ENCODE peak calls at places on chromosome 6, in four cellular contexts. W is endothelial cell, X is WTC11, R is SHP77. J is an unnamed sample.

GRCh38 chr6:117237561-117237960 is 27.8 kb upstream of the VGLL2 start:
- DNase-seq in R (no peak), W (no peak), X (no peak), J (no peak)

GRCh38 chr6:11224966-11225463 is 7.5 kb downstream of the NEDD9 start:
- DNase-seq in W (no peak), R (no peak), X (no peak), J (no peak)

GRCh38 chr6:138086573-138087196 is 20.5 kb downstream of the PERP start:
- DNase-seq in R (peak), X (peak), W (no peak), J (no peak)

GRCh38 chr6:126753616-126754015 is 364.9 kb upstream of the RSPO3 start:
- DNase-seq in W (no peak), X (no peak), R (no peak), J (no peak)

GRCh38 chr6:165737396-165737795 is 74.4 kb upstream of the PDE10A start:
- DNase-seq in X (no peak), W (no peak), R (no peak), J (no peak)

GRCh38 chr6:118240878-118241528 is 307.1 kb upstream of the PLN start:
- DNase-seq in R (no peak), X (no peak), W (no peak), J (no peak)

GRCh38 chr6:10391299-10391630 is 23.6 kb downstream of the TFAP2A start:
- DNase-seq in R (no peak), X (no peak), W (no peak), J (no peak)

GRCh38 chr6:56752534-56752933 is 109.8 kb upstream of the DST start:
- DNase-seq in X (no peak), W (no peak), R (no peak), J (no peak)

GRCh38 chr6:155943635-155944034 is 488.0 kb upstream of the NOX3 start:
- DNase-seq in R (no peak), X (no peak), W (no peak), J (no peak)

GRCh38 chr6:133040025-133040838 is 200.9 kb upstream of the EYA4 start:
- DNase-seq in R (no peak), X (peak), W (peak), J (no peak)

GRCh38 chr6:18165746-18166145 is 10.5 kb downstream of the KDM1B start:
- DNase-seq in R (no peak), X (no peak), W (no peak), J (no peak)

GRCh38 chr6:130965657-130966056 is 97.4 kb downstream of the EPB41L2 start:
- DNase-seq in R (no peak), X (no peak), W (no peak), J (no peak)

GRCh38 chr6:167047554-167047953 is 48.4 kb downstream of the CEP43 start:
- DNase-seq in X (no peak), R (no peak), W (no peak), J (no peak)

GRCh38 chr6:21914121-21914973 is 320.8 kb downstream of the SOX4 start:
- DNase-seq in R (no peak), W (no peak), X (no peak), J (peak)

GRCh38 chr6:1641391-1641790 is 31.7 kb downstream of the FOXC1 start:
- DNase-seq in W (no peak), R (no peak), X (no peak), J (no peak)

GRCh38 chr6:149043476-149044130 is 273.9 kb upstream of the TAB2 start:
- DNase-seq in W (peak), R (peak), X (peak), J (peak)

GRCh38 chr6:56955171-56956155 is 556 bp downstream of the BEND6 start:
- DNase-seq in W (peak), R (peak), X (peak), J (peak)

GRCh38 chr6:140879861-140880260 is 1252.9 kb upstream of the GJE1 start:
- DNase-seq in X (no peak), W (no peak), R (no peak), J (no peak)

GRCh38 chr6:16947461-16948159 is 154.2 kb upstream of the STMND1 start:
- DNase-seq in W (no peak), R (no peak), X (no peak), J (peak)

GRCh38 chr6:11366934-11367637 is 134.6 kb upstream of the NEDD9 start:
- DNase-seq in X (no peak), R (no peak), W (no peak), J (no peak)

J was measured in NCI-H2029.